ENCODE peak calls at places on chromosomes 11 and 22, in nine cellular contexts. F, H, P, L, W, B, V, D and E are unnamed samples.

GRCh38 chr22:29315286-29316195 is at the start of gene RASL10A:
- DNase-seq in V (no peak), H (no peak), D (no peak), P (no peak), B (peak), L (peak), W (no peak), F (peak), E (no peak)

GRCh38 chr11:73625690-73626318 is 20.6 kb upstream of the PLEKHB1 start:
- DNase-seq in L (peak), B (peak), P (peak), V (peak), W (peak), F (peak), D (peak), H (peak), E (peak)

GRCh38 chr11:1888811-1889526 is 2.7 kb downstream of the PRR33 start:
- DNase-seq in P (no peak), D (no peak), B (peak), H (no peak), W (no peak), F (peak), L (no peak), V (no peak), E (no peak)

GRCh38 chr11:121435796-121436511 is 16.2 kb upstream of the SORL1 start:
- DNase-seq in H (no peak), L (no peak), V (no peak), F (no peak), W (no peak), D (no peak), B (no peak), P (no peak), E (peak)

GRCh38 chr11:10287140-10287539 is 6.9 kb downstream of the SBF2 start:
- DNase-seq in B (no peak), H (no peak), D (no peak), V (no peak), F (no peak), P (no peak), L (no peak), W (no peak), E (no peak)

GRCh38 chr11:63609536-63609935 is 4.7 kb downstream of the PLAAT3 start:
- DNase-seq in B (no peak), V (no peak), F (no peak), D (peak), H (peak), P (no peak), L (peak), W (peak), E (no peak)

GRCh38 chr11:35321532-35322320 is 97.6 kb downstream of the SLC1A2 start:
- DNase-seq in V (peak), B (no peak), P (peak), H (peak), D (no peak), F (no peak), L (peak), W (no peak), E (no peak)

GRCh38 chr11:108223449-108224149 is 732 bp downstream of the ATM start:
- DNase-seq in P (peak), W (peak), V (no peak), D (no peak), F (no peak), L (peak), B (no peak), H (no peak), E (no peak)

GRCh38 chr11:75454987-75455386 is 22.0 kb upstream of the KLHL35 start:
- DNase-seq in B (no peak), F (no peak), W (no peak), D (no peak), P (no peak), V (no peak), H (no peak), L (no peak), E (peak)

GRCh38 chr11:7186190-7186589 is 65.5 kb upstream of the SYT9 start:
- DNase-seq in W (no peak), F (no peak), V (peak), L (peak), P (no peak), H (no peak), B (no peak), D (no peak), E (no peak)

GRCh38 chr11:33005175-33005574 is 10.5 kb upstream of the DEPDC7 start:
- DNase-seq in H (no peak), W (no peak), D (no peak), V (no peak), L (no peak), B (no peak), F (no peak), P (no peak), E (no peak)

GRCh38 chr11:77113382-77114088 is 10.9 kb downstream of the OMP start:
- DNase-seq in B (peak), P (peak), L (peak), H (no peak), D (no peak), F (no peak), V (no peak), W (peak), E (peak)

GRCh38 chr22:16963189-16963945 is 44.7 kb downstream of the GAB4 start:
- DNase-seq in P (no peak), W (no peak), D (no peak), L (no peak), H (no peak), V (no peak), B (no peak), F (no peak), E (no peak)

GRCh38 chr22:45680932-45681700 is 9.5 kb downstream of the ATXN10 start:
- DNase-seq in F (no peak), H (no peak), B (no peak), D (no peak), P (peak), V (peak), W (no peak), L (peak), E (no peak)

GRCh38 chr11:36131719-36132349 is 157.4 kb downstream of the COMMD9 start:
- DNase-seq in H (peak), L (peak), W (peak), D (peak), V (peak), B (peak), P (peak), F (no peak), E (peak)

GRCh38 chr11:36165638-36166389 is 123.4 kb downstream of the COMMD9 start:
- DNase-seq in V (no peak), D (no peak), B (no peak), P (peak), F (no peak), W (no peak), H (no peak), L (no peak), E (no peak)

GRCh38 chr11:125772834-125773505 is 5.7 kb downstream of the PATE2 start:
- DNase-seq in D (no peak), F (no peak), L (peak), B (no peak), H (no peak), W (no peak), P (peak), V (no peak), E (no peak)

GRCh38 chr22:17084554-17085276 is at the start of gene IL17RA:
- DNase-seq in L (peak), F (peak), V (peak), D (peak), B (peak), H (peak), P (peak), W (peak), E (peak)

GRCh38 chr22:47102648-47103047 is 340.2 kb downstream of the TBC1D22A start:
- DNase-seq in H (no peak), P (no peak), F (no peak), D (no peak), V (no peak), W (no peak), B (peak), L (no peak), E (peak)

GRCh38 chr11:78015878-78016277 is 7.2 kb downstream of the KCTD14 start:
- DNase-seq in F (no peak), P (no peak), W (no peak), H (no peak), V (no peak), D (no peak), B (no peak), L (no peak), E (no peak)

GRCh38 chr11:116478205-116478604 is 294.6 kb downstream of the BUD13 start:
- DNase-seq in D (no peak), F (no peak), V (no peak), W (peak), B (no peak), P (no peak), H (no peak), L (no peak), E (no peak)

GRCh38 chr11:114785820-114786219 is 107.5 kb downstream of the NXPE2 start:
- DNase-seq in P (no peak), L (no peak), F (no peak), D (no peak), H (no peak), B (no peak), W (no peak), V (no peak), E (no peak)

GRCh38 chr11:59207988-59208432 is 4.7 kb downstream of the MPEG1 start:
- DNase-seq in W (peak), D (no peak), V (peak), P (peak), L (peak), B (peak), F (no peak), H (peak), E (peak)

DNA sequence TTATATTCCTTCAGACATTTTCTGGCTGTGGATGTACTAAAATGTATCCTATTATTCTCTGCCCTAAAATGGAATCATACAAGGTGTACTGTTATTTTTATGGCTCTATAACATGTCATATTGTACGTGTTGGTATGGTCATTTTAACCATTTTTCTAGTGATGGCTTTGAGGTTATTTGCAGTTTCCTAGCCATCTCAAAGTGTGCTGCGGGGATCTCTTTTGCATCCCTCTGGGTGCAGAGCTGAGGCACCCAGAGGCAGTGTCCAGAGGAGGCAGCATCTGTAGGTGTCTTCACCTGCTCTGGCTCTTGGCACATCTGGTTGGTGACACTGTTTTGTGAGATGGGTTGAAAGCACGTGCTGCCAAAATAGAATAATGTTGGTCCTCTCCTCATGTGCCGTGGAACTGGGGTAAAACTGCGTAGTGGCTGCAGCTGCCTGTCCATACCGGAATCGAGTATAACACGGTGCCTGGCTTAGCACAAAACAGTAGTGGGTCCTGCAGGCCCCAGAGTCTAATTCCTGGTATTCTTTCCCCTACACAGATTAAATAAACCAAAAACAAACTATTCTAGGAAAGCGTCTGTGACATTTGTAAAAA is 12.8 kb downstream of the NEAT1 start:
- DNase-seq in P (peak), W (peak), B (no peak), D (peak), V (no peak), H (no peak), L (peak), F (peak), E (peak)
- H3K4me3 ChIP-seq in P (peak), W (no peak), B (no peak), D (no peak), V (no peak), H (peak), L (peak), F (no peak), E (no peak)

GRCh38 chr22:38204784-38205183 is 3.0 kb downstream of the MAFF start:
- DNase-seq in V (no peak), F (no peak), P (no peak), H (no peak), L (no peak), D (no peak), W (no peak), B (no peak), E (no peak)
- H3K4me3 ChIP-seq in V (peak), F (no peak), P (no peak), H (no peak), L (peak), D (peak), W (no peak), B (no peak), E (no peak)

GRCh38 chr22:23763579-23764331 is 965 bp downstream of the C22orf15 start:
- DNase-seq in V (no peak), L (no peak), D (no peak), B (peak), P (no peak), H (no peak), W (no peak), F (peak), E (no peak)
- H3K4me3 ChIP-seq in V (peak), L (no peak), D (peak), B (peak), P (no peak), H (peak), W (peak), F (peak), E (no peak)

GRCh38 chr11:270451-271208 is 7.6 kb upstream of the NLRP6 start:
- DNase-seq in P (no peak), B (peak), F (peak), D (no peak), L (no peak), H (no peak), W (peak), V (no peak), E (no peak)

GRCh38 chr11:269146-269890 is 8.9 kb upstream of the NLRP6 start:
- DNase-seq in B (peak), P (no peak), D (no peak), V (no peak), L (no peak), F (peak), W (peak), H (no peak), E (no peak)

GRCh38 chr11:266676-267439 is 11.3 kb upstream of the NLRP6 start:
- DNase-seq in L (no peak), P (no peak), D (no peak), B (peak), H (no peak), V (no peak), F (peak), W (no peak), E (no peak)

GRCh38 chr11:271316-271715 is 6.9 kb upstream of the NLRP6 start:
- DNase-seq in D (peak), L (no peak), B (peak), H (no peak), V (no peak), F (peak), P (no peak), W (no peak), E (no peak)

GRCh38 chr11:267491-267994 is 10.7 kb upstream of the NLRP6 start:
- DNase-seq in H (no peak), V (no peak), D (no peak), L (no peak), P (no peak), B (peak), W (no peak), F (peak), E (no peak)
- H3K4me3 ChIP-seq in H (peak), V (no peak), D (no peak), L (no peak), P (no peak), B (peak), W (peak), F (peak), E (no peak)